ENCODE peak calls at places on chromosomes 1 and 21, in ten cellular contexts. Q, I, P, G, U, M, E, B, A and K are unnamed samples. For H3K4me1, the result is how much of the 10 kb centered on the place peaks cover.

GRCh38 chr1:203663294-203663693 is 36.7 kb downstream of the ATP2B4 start:
- DNase-seq in G (no peak), M (no peak), A (no peak), E (no peak), B (no peak), I (peak), Q (no peak), U (no peak), P (no peak), K (no peak)

GRCh38 chr1:18575620-18576019 is 55.0 kb upstream of the PAX7 start:
- DNase-seq in G (peak), U (peak), Q (peak), B (no peak), E (no peak), A (peak), P (no peak), I (peak), M (peak), K (peak)

GRCh38 chr1:70353641-70354331 is 736 bp downstream of the ANKRD13C start:
- DNase-seq in U (no peak), Q (no peak), I (peak), E (peak), A (peak), G (peak), B (peak), M (no peak), P (no peak), K (no peak)

GRCh38 chr1:34923490-34923889 is 6.0 kb downstream of the DLGAP3 start:
- DNase-seq in I (no peak), U (no peak), G (no peak), Q (no peak), B (no peak), M (no peak), A (no peak), E (no peak), P (no peak), K (no peak)

GRCh38 chr1:55428944-55429931 is 214.1 kb upstream of the USP24 start:
- DNase-seq in P (peak), A (no peak), B (peak), G (peak), E (no peak), U (peak), M (peak), I (peak), Q (peak), K (no peak)

GRCh38 chr1:110034451-110035235 is at the start of gene STRIP1:
- DNase-seq in Q (peak), M (peak), G (peak), P (peak), A (peak), U (peak), E (peak), I (peak), B (peak), K (peak)

GRCh38 chr1:91884459-91885290 is 1.3 kb downstream of the TGFBR3 start:
- DNase-seq in E (no peak), A (no peak), I (no peak), U (peak), P (peak), M (peak), Q (no peak), G (peak), B (no peak), K (no peak)

GRCh38 chr1:32867151-32867550 is 3.6 kb downstream of the FNDC5 start:
- DNase-seq in G (no peak), E (peak), A (no peak), I (no peak), P (no peak), Q (no peak), U (no peak), M (no peak), B (peak), K (no peak)

GRCh38 chr1:112532074-112532473 is 23.3 kb downstream of the WNT2B start:
- DNase-seq in E (no peak), P (no peak), Q (no peak), M (no peak), A (no peak), B (no peak), I (no peak), G (no peak), U (no peak), K (no peak)

GRCh38 chr1:147919881-147920280 is 8.3 kb upstream of the GPR89B start:
- DNase-seq in A (no peak), G (no peak), I (no peak), B (no peak), P (no peak), U (no peak), M (no peak), Q (no peak), E (no peak), K (no peak)

GRCh38 chr1:41626616-41627375 is 142.3 kb upstream of the EDN2 start:
- DNase-seq in P (no peak), I (no peak), E (peak), B (no peak), U (no peak), G (no peak), M (no peak), A (no peak), Q (no peak), K (no peak)

GRCh38 chr1:234325878-234326492 is 47.3 kb upstream of the COA6 start:
- DNase-seq in A (no peak), U (no peak), E (no peak), I (no peak), G (no peak), P (no peak), M (no peak), Q (no peak), B (no peak), K (no peak)

GRCh38 chr1:22830131-22830566 is 119.5 kb downstream of the EPHB2 start:
- DNase-seq in A (no peak), E (no peak), I (no peak), M (no peak), Q (no peak), B (no peak), U (no peak), P (no peak), G (no peak), K (no peak)

GRCh38 chr1:197614916-197615692 is 160.2 kb downstream of the DENND1B start:
- DNase-seq in B (no peak), G (peak), E (no peak), M (peak), U (peak), P (no peak), Q (peak), A (no peak), I (no peak), K (no peak)

GRCh38 chr1:208933984-208934525 is 649.5 kb upstream of the CAMK1G start:
- DNase-seq in A (no peak), E (no peak), G (no peak), U (no peak), I (no peak), M (no peak), P (no peak), B (peak), Q (no peak), K (no peak)

GRCh38 chr1:225533238-225533637 is 105.4 kb upstream of the LBR start:
- DNase-seq in Q (no peak), P (no peak), U (no peak), B (no peak), E (no peak), A (no peak), I (no peak), M (no peak), G (no peak), K (no peak)

GRCh38 chr1:174118726-174119125 is 40.6 kb upstream of the RABGAP1L start:
- DNase-seq in M (no peak), I (no peak), E (no peak), U (no peak), Q (no peak), G (no peak), A (no peak), P (no peak), B (no peak), K (no peak)

GRCh38 chr1:155124503-155125463 is 2.9 kb upstream of the EFNA1 start:
- DNase-seq in U (peak), A (no peak), B (no peak), G (no peak), I (no peak), E (no peak), P (no peak), Q (no peak), M (peak), K (no peak)

GRCh38 chr1:76868916-76869315 is 1.6 kb downstream of the ST6GALNAC5 start:
- DNase-seq in P (peak), B (no peak), U (no peak), E (no peak), M (no peak), G (no peak), I (no peak), Q (no peak), A (no peak), K (no peak)

GRCh38 chr1:187046293-187046692 is 217.5 kb downstream of the PLA2G4A start:
- DNase-seq in I (no peak), G (no peak), M (no peak), B (no peak), E (no peak), A (no peak), U (no peak), Q (no peak), P (no peak), K (no peak)

GRCh38 chr1:19802269-19802668 is 2.6 kb upstream of the TMCO4 start:
- DNase-seq in U (no peak), I (no peak), Q (no peak), G (no peak), E (no peak), B (no peak), A (no peak), P (no peak), M (no peak), K (no peak)

GRCh38 chr1:84412316-84412942 is 14.1 kb downstream of the DNASE2B start:
- DNase-seq in I (no peak), G (no peak), Q (no peak), U (no peak), M (no peak), P (no peak), B (no peak), E (no peak), A (no peak), K (no peak)

GRCh38 chr1:53121319-53122172 is 20.9 kb downstream of the SLC1A7 start:
- DNase-seq in Q (peak), A (no peak), M (peak), E (no peak), I (no peak), G (peak), P (peak), U (peak), B (no peak), K (peak)

GRCh38 chr1:45867697-45868346 is 64.4 kb downstream of the MAST2 start:
- DNase-seq in Q (no peak), E (no peak), G (peak), U (no peak), M (no peak), I (no peak), P (no peak), A (no peak), B (no peak), K (no peak)

GRCh38 chr1:247241687-247242086 is 14.2 kb upstream of the VN1R5 start:
- DNase-seq in A (no peak), M (no peak), Q (no peak), P (no peak), U (no peak), E (no peak), I (no peak), G (no peak), B (no peak), K (no peak)

GRCh38 chr1:2494323-2494693 is 18.2 kb downstream of the PLCH2 start:
- DNase-seq in U (no peak), G (peak), B (no peak), I (peak), M (peak), A (no peak), E (no peak), Q (peak), P (no peak), K (no peak)

GRCh38 chr1:226845624-226846023 is 24.8 kb upstream of the PSEN2 start:
- DNase-seq in Q (no peak), U (no peak), E (no peak), A (no peak), I (no peak), G (no peak), P (no peak), B (no peak), M (no peak), K (no peak)

GRCh38 chr1:208004851-208005250 is 93.9 kb upstream of the CD34 start:
- DNase-seq in A (no peak), U (no peak), M (no peak), B (no peak), E (peak), I (no peak), Q (no peak), P (no peak), G (no peak), K (no peak)

GRCh38 chr21:41880153-41880552 is 1.0 kb upstream of the PRDM15 start:
- DNase-seq in I (no peak), E (no peak), G (no peak), M (no peak), A (no peak), Q (no peak), P (no peak), B (no peak), U (no peak), K (no peak)

GRCh38 chr21:41881051-41881450 is 1.9 kb upstream of the PRDM15 start:
- DNase-seq in U (no peak), P (no peak), M (no peak), I (no peak), Q (no peak), E (no peak), G (no peak), B (no peak), A (no peak), K (no peak)

GRCh38 chr21:41877901-41878830 is 978 bp downstream of the PRDM15 start:
- DNase-seq in U (peak), Q (peak), B (no peak), A (peak), M (peak), I (no peak), E (no peak), G (no peak), P (no peak), K (peak)

GRCh38 chr21:41878831-41879189 is 334 bp downstream of the PRDM15 start:
- DNase-seq in M (peak), A (peak), I (peak), Q (peak), P (peak), E (no peak), U (peak), B (no peak), G (peak), K (peak)

GRCh38 chr21:41879190-41879998 is at the start of gene PRDM15:
- DNase-seq in E (peak), Q (peak), I (peak), M (peak), P (peak), G (peak), B (no peak), U (peak), A (peak), K (peak)
- TF ChIP-seq POLR2A in E (no peak), Q (no peak), I (peak), M (no peak), P (peak), G (no peak), B (no peak), U (no peak), A (peak), K (no peak)

GRCh38 chr1:17570228-17570627 is 30.7 kb downstream of the ARHGEF10L start:
- DNase-seq in U (no peak), M (no peak), A (no peak), Q (no peak), P (no peak), G (no peak), I (no peak), B (no peak), E (no peak), K (no peak)
- H3K4me1 ChIP-seq in U (half or more), M (half or more), A (under half), Q (under half), P (under half), G (half or more), I (under half), B (half or more), E (half or more), K (under half)

GRCh38 chr1:162336621-162337020 is 40.0 kb downstream of the SPATA46 start:
- DNase-seq in P (no peak), U (no peak), G (no peak), E (no peak), Q (no peak), I (no peak), A (no peak), B (no peak), M (no peak), K (no peak)

DNA sequence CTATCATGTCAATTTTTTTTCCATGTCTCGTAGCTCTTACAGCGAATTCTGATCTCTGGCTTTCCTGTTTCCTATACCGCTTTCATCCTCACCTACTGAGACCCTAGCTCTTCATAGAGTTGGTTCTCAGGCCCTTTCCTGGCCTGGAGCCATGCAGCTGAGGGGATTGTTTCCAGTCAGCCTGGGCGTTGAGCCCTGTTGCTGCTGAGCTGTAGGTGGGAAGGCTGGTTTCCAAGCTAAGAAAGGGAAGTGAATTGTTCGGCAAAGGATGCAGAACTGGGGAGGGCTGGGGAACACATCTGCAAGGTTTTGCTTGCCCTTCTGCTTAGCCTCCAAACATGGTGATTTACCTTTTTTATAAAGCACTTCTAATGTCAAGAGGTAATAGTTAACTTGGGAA is 41.5 kb downstream of the SPATA46 start:
- DNase-seq in U (no peak), Q (no peak), P (no peak), G (no peak), A (no peak), E (no peak), M (no peak), I (no peak), B (no peak), K (no peak)
- TF ChIP-seq EP300 in U (no peak), Q (no peak), P (no peak), G (no peak), A (no peak), E (no peak), M (no peak), I (no peak), B (no peak), K (no peak)

GRCh38 chr1:205631727-205632373 is at the start of gene ELK4:
- DNase-seq in Q (peak), A (peak), I (peak), U (peak), E (peak), M (peak), P (peak), G (peak), B (peak), K (peak)
- TF ChIP-seq POLR2A in Q (peak), A (peak), I (peak), U (no peak), E (peak), M (peak), P (peak), G (peak), B (peak), K (peak)

GRCh38 chr1:201498621-201499020 is 8.3 kb downstream of the CSRP1 start:
- DNase-seq in E (no peak), G (no peak), B (no peak), I (no peak), P (no peak), U (no peak), Q (no peak), A (no peak), M (no peak), K (no peak)

GRCh38 chr1:201499795-201500669 is 6.9 kb downstream of the CSRP1 start:
- DNase-seq in M (no peak), U (no peak), I (no peak), B (no peak), P (no peak), G (no peak), E (no peak), Q (no peak), A (no peak), K (no peak)

GRCh38 chr1:201496296-201496690 is 10.6 kb downstream of the CSRP1 start:
- DNase-seq in A (no peak), E (no peak), U (no peak), Q (no peak), I (no peak), P (no peak), G (no peak), B (no peak), M (no peak), K (no peak)

GRCh38 chr1:201499191-201499590 is 7.7 kb downstream of the CSRP1 start:
- DNase-seq in P (no peak), I (no peak), G (no peak), U (no peak), B (no peak), A (no peak), Q (no peak), M (no peak), E (no peak), K (no peak)

GRCh38 chr1:201497935-201498509 is 8.9 kb downstream of the CSRP1 start:
- DNase-seq in M (no peak), Q (no peak), A (no peak), E (no peak), B (no peak), I (no peak), U (no peak), G (no peak), P (no peak), K (no peak)
- H3K4me1 ChIP-seq in M (half or more), Q (under half), A (under half), E (half or more), B (half or more), I (half or more), U (half or more), G (half or more), P (half or more), K (half or more)

GRCh38 chr1:228289996-228290881 is 82.4 kb downstream of the OBSCN start:
- DNase-seq in E (peak), Q (no peak), P (no peak), I (no peak), U (no peak), M (no peak), A (peak), B (no peak), G (no peak), K (no peak)

GRCh38 chr1:228293393-228293792 is 85.5 kb downstream of the OBSCN start:
- DNase-seq in P (no peak), E (no peak), Q (no peak), G (no peak), U (no peak), M (no peak), B (no peak), I (no peak), A (no peak), K (no peak)

GRCh38 chr1:228293816-228294500 is 86.1 kb downstream of the OBSCN start:
- DNase-seq in P (no peak), A (no peak), E (no peak), U (no peak), B (no peak), G (no peak), I (no peak), M (no peak), Q (no peak), K (no peak)

GRCh38 chr1:228292609-228292911 is 84.7 kb downstream of the OBSCN start:
- DNase-seq in M (no peak), G (no peak), P (no peak), B (no peak), I (no peak), E (no peak), A (no peak), U (no peak), Q (no peak), K (no peak)

GRCh38 chr1:228291906-228292608 is 84.2 kb downstream of the OBSCN start:
- DNase-seq in I (no peak), Q (no peak), M (no peak), P (no peak), B (no peak), G (no peak), E (no peak), U (no peak), A (no peak), K (peak)
- TF ChIP-seq EP300 in I (no peak), Q (no peak), M (no peak), P (no peak), B (no peak), G (no peak), E (no peak), U (no peak), A (no peak), K (no peak)

GRCh38 chr1:244049142-244049968 is 1.7 kb upstream of the ZBTB18 start:
- DNase-seq in B (no peak), Q (no peak), I (peak), U (no peak), P (peak), G (no peak), M (peak), E (no peak), A (peak), K (peak)
- TF ChIP-seq POLR2A in B (no peak), Q (no peak), I (no peak), U (no peak), P (no peak), G (no peak), M (no peak), E (no peak), A (no peak), K (no peak)

GRCh38 chr1:117559139-117559538 is 46.7 kb upstream of the TENT5C start:
- DNase-seq in B (peak), I (no peak), U (no peak), A (no peak), Q (no peak), G (no peak), M (no peak), E (peak), P (no peak), K (no peak)
- H3K4me1 ChIP-seq in B (under half), I (under half), U (under half), A (under half), Q (under half), G (under half), M (under half), E (under half), P (under half), K (under half)